ENCODE peak calls at places on chromosomes 13 and 19, in six cellular contexts. One of them, this sample, is unnamed.

GRCh38 chr19:18282021-18282787 is 782 bp upstream of the JUND start:
- DNase-seq in GM23338: no peak
- DNase-seq in testis: no peak
- DNase-seq in uterus: no peak
- DNase-seq in right atrium auricular region: peak; percentile 82
- DNase-seq in esophagus squamous epithelium: peak; percentile 78
- DNase-seq in this sample: no peak

GRCh38 chr13:51733656-51734334 is 70.2 kb downstream of the DHRS12 start:
- DNase-seq in GM23338: peak; percentile 12
- DNase-seq in testis: peak; percentile 34
- DNase-seq in uterus: no peak
- DNase-seq in right atrium auricular region: no peak
- DNase-seq in esophagus squamous epithelium: no peak
- DNase-seq in this sample: no peak

GRCh38 chr13:113176292-113176691 is 17.8 kb downstream of the PROZ start:
- DNase-seq in GM23338: no peak
- DNase-seq in testis: no peak
- DNase-seq in uterus: no peak
- DNase-seq in right atrium auricular region: no peak
- DNase-seq in esophagus squamous epithelium: no peak
- DNase-seq in this sample: no peak

GRCh38 chr19:37217533-37217854 is 520 bp upstream of the ZNF383 start:
- DNase-seq in GM23338: no peak
- DNase-seq in testis: no peak
- DNase-seq in uterus: no peak
- DNase-seq in right atrium auricular region: no peak
- DNase-seq in esophagus squamous epithelium: no peak
- DNase-seq in this sample: no peak

GRCh38 chr19:47481460-47482052 is 2.5 kb downstream of the KPTN start:
- DNase-seq in GM23338: no peak
- DNase-seq in testis: no peak
- DNase-seq in uterus: no peak
- DNase-seq in right atrium auricular region: no peak
- DNase-seq in esophagus squamous epithelium: no peak
- DNase-seq in this sample: no peak

GRCh38 chr19:52070496-52070895 is 21.9 kb upstream of the ZNF432 start:
- DNase-seq in GM23338: no peak
- DNase-seq in testis: no peak
- DNase-seq in uterus: no peak
- DNase-seq in right atrium auricular region: no peak
- DNase-seq in esophagus squamous epithelium: no peak
- DNase-seq in this sample: no peak

GRCh38 chr13:110277357-110277950 is 29.5 kb downstream of the COL4A1 start:
- DNase-seq in GM23338: no peak
- DNase-seq in testis: no peak
- DNase-seq in uterus: no peak
- DNase-seq in right atrium auricular region: peak; percentile 58
- DNase-seq in esophagus squamous epithelium: no peak
- DNase-seq in this sample: no peak

GRCh38 chr19:47111682-47112165 is 1.9 kb downstream of the ZC3H4 start:
- DNase-seq in GM23338: no peak
- DNase-seq in testis: no peak
- DNase-seq in uterus: no peak
- DNase-seq in right atrium auricular region: no peak
- DNase-seq in esophagus squamous epithelium: no peak
- DNase-seq in this sample: no peak

GRCh38 chr19:29878973-29879654 is 62.9 kb upstream of the URI1 start:
- DNase-seq in GM23338: peak; percentile 50
- DNase-seq in testis: peak; percentile 66
- DNase-seq in uterus: no peak
- DNase-seq in right atrium auricular region: no peak
- DNase-seq in esophagus squamous epithelium: no peak
- DNase-seq in this sample: peak; percentile 38

GRCh38 chr19:508204-509150 is 1.2 kb downstream of the TPGS1 start:
- DNase-seq in GM23338: no peak
- DNase-seq in testis: no peak
- DNase-seq in uterus: no peak
- DNase-seq in right atrium auricular region: no peak
- DNase-seq in esophagus squamous epithelium: no peak
- DNase-seq in this sample: no peak

GRCh38 chr13:30332516-30333165 is 25.3 kb upstream of the KATNAL1 start:
- DNase-seq in GM23338: no peak
- DNase-seq in testis: no peak
- DNase-seq in uterus: peak; percentile 36
- DNase-seq in right atrium auricular region: no peak
- DNase-seq in esophagus squamous epithelium: no peak
- DNase-seq in this sample: peak; percentile 45

GRCh38 chr13:24148414-24149305 is 11.9 kb upstream of the SPATA13 start:
- DNase-seq in GM23338: peak; percentile 72
- DNase-seq in testis: no peak
- DNase-seq in uterus: no peak
- DNase-seq in right atrium auricular region: no peak
- DNase-seq in esophagus squamous epithelium: no peak
- DNase-seq in this sample: no peak

GRCh38 chr19:6501740-6502648 is at the start of gene TUBB4A:
- DNase-seq in GM23338: peak; percentile 62
- DNase-seq in testis: peak; percentile 59
- DNase-seq in uterus: no peak
- DNase-seq in right atrium auricular region: no peak
- DNase-seq in esophagus squamous epithelium: no peak
- DNase-seq in this sample: peak; percentile 85

GRCh38 chr19:49127674-49128544 is 8.6 kb downstream of the PPFIA3 start:
- DNase-seq in GM23338: peak; percentile 99
- DNase-seq in testis: peak; percentile 96
- DNase-seq in uterus: peak; percentile 95
- DNase-seq in right atrium auricular region: peak; percentile 95
- DNase-seq in esophagus squamous epithelium: peak; percentile 70
- DNase-seq in this sample: peak; percentile 100
- TF ChIP-seq CTCF in GM23338: no peak
- TF ChIP-seq CTCF in testis: no peak
- TF ChIP-seq CTCF in uterus: peak; percentile 21
- TF ChIP-seq CTCF in right atrium auricular region: no peak
- TF ChIP-seq CTCF in esophagus squamous epithelium: peak; percentile 45
- TF ChIP-seq CTCF in this sample: peak; percentile 10

DNA sequence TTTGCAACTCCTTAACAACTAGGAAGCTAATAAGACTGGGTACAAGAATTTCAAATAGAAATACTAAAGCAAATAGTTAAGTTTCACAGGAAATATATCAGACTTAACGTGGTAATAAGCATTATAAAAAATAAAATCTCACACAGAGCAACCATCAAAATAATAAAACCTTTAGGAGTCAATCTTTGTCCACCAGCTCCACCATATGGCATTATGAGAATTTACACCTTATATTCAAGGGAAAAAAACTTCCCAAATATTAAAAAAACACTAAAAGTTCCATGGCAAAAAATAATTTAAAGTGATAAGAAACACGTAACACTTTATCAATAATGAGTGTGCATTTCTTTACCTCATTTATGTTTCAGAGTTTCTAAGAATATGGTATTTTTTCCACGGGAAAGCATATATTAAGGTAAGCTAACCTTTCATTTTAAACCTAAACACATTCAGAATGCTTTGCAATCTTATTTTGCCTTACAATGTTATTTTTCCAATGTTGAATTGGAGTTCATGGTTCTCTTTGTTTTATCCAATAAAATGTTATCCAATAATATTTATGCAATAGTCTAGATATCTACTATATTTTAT is 423.2 kb upstream of the SGCG start:
- DNase-seq in GM23338: peak; percentile 24
- DNase-seq in testis: no peak
- DNase-seq in uterus: no peak
- DNase-seq in right atrium auricular region: no peak
- DNase-seq in esophagus squamous epithelium: no peak
- DNase-seq in this sample: no peak
- TF ChIP-seq CTCF in GM23338: peak; percentile 71
- TF ChIP-seq CTCF in testis: no peak
- TF ChIP-seq CTCF in uterus: peak; percentile 56
- TF ChIP-seq CTCF in right atrium auricular region: peak; percentile 30
- TF ChIP-seq CTCF in esophagus squamous epithelium: peak; percentile 45
- TF ChIP-seq CTCF in this sample: no peak

GRCh38 chr13:103039183-103039582 is 27.0 kb downstream of the SLC10A2 start:
- DNase-seq in GM23338: peak; percentile 2
- DNase-seq in testis: no peak
- DNase-seq in uterus: no peak
- DNase-seq in right atrium auricular region: no peak
- DNase-seq in esophagus squamous epithelium: no peak
- DNase-seq in this sample: no peak

GRCh38 chr13:103031332-103031873 is 34.8 kb downstream of the SLC10A2 start:
- DNase-seq in GM23338: no peak
- DNase-seq in testis: no peak
- DNase-seq in uterus: no peak
- DNase-seq in right atrium auricular region: no peak
- DNase-seq in esophagus squamous epithelium: no peak
- DNase-seq in this sample: peak; percentile 70

GRCh38 chr13:103040006-103040405 is 26.2 kb downstream of the SLC10A2 start:
- DNase-seq in GM23338: no peak
- DNase-seq in testis: no peak
- DNase-seq in uterus: no peak
- DNase-seq in right atrium auricular region: no peak
- DNase-seq in esophagus squamous epithelium: no peak
- DNase-seq in this sample: no peak

GRCh38 chr13:103033999-103034398 is 32.2 kb downstream of the SLC10A2 start:
- DNase-seq in GM23338: no peak
- DNase-seq in testis: no peak
- DNase-seq in uterus: no peak
- DNase-seq in right atrium auricular region: no peak
- DNase-seq in esophagus squamous epithelium: no peak
- DNase-seq in this sample: peak; percentile 6

GRCh38 chr13:103036268-103036667 is 29.9 kb downstream of the SLC10A2 start:
- DNase-seq in GM23338: no peak
- DNase-seq in testis: no peak
- DNase-seq in uterus: no peak
- DNase-seq in right atrium auricular region: no peak
- DNase-seq in esophagus squamous epithelium: no peak
- DNase-seq in this sample: no peak
- TF ChIP-seq CTCF in GM23338: no peak
- TF ChIP-seq CTCF in testis: no peak
- TF ChIP-seq CTCF in uterus: no peak
- TF ChIP-seq CTCF in right atrium auricular region: no peak
- TF ChIP-seq CTCF in esophagus squamous epithelium: no peak
- TF ChIP-seq CTCF in this sample: no peak

GRCh38 chr19:33225458-33225925 is at the start of gene SLC7A10:
- DNase-seq in GM23338: peak; percentile 55
- DNase-seq in testis: no peak
- DNase-seq in uterus: no peak
- DNase-seq in right atrium auricular region: no peak
- DNase-seq in esophagus squamous epithelium: no peak
- DNase-seq in this sample: no peak
- TF ChIP-seq CTCF in GM23338: no peak
- TF ChIP-seq CTCF in testis: no peak
- TF ChIP-seq CTCF in uterus: no peak
- TF ChIP-seq CTCF in right atrium auricular region: no peak
- TF ChIP-seq CTCF in esophagus squamous epithelium: no peak
- TF ChIP-seq CTCF in this sample: no peak

GRCh38 chr19:9862897-9863296 is 27.8 kb downstream of the PIN1 start:
- DNase-seq in GM23338: no peak
- DNase-seq in testis: no peak
- DNase-seq in uterus: no peak
- DNase-seq in right atrium auricular region: no peak
- DNase-seq in esophagus squamous epithelium: no peak
- DNase-seq in this sample: no peak
- TF ChIP-seq CTCF in GM23338: no peak
- TF ChIP-seq CTCF in testis: no peak
- TF ChIP-seq CTCF in uterus: no peak
- TF ChIP-seq CTCF in right atrium auricular region: no peak
- TF ChIP-seq CTCF in esophagus squamous epithelium: no peak
- TF ChIP-seq CTCF in this sample: no peak

GRCh38 chr19:57395710-57396109 is 6.1 kb downstream of the ZNF548 start:
- DNase-seq in GM23338: no peak
- DNase-seq in testis: no peak
- DNase-seq in uterus: no peak
- DNase-seq in right atrium auricular region: no peak
- DNase-seq in esophagus squamous epithelium: no peak
- DNase-seq in this sample: no peak

GRCh38 chr19:57389194-57389729 is 392 bp upstream of the ZNF548 start:
- DNase-seq in GM23338: peak; percentile 2
- DNase-seq in testis: no peak
- DNase-seq in uterus: no peak
- DNase-seq in right atrium auricular region: no peak
- DNase-seq in esophagus squamous epithelium: no peak
- DNase-seq in this sample: no peak

DNA sequence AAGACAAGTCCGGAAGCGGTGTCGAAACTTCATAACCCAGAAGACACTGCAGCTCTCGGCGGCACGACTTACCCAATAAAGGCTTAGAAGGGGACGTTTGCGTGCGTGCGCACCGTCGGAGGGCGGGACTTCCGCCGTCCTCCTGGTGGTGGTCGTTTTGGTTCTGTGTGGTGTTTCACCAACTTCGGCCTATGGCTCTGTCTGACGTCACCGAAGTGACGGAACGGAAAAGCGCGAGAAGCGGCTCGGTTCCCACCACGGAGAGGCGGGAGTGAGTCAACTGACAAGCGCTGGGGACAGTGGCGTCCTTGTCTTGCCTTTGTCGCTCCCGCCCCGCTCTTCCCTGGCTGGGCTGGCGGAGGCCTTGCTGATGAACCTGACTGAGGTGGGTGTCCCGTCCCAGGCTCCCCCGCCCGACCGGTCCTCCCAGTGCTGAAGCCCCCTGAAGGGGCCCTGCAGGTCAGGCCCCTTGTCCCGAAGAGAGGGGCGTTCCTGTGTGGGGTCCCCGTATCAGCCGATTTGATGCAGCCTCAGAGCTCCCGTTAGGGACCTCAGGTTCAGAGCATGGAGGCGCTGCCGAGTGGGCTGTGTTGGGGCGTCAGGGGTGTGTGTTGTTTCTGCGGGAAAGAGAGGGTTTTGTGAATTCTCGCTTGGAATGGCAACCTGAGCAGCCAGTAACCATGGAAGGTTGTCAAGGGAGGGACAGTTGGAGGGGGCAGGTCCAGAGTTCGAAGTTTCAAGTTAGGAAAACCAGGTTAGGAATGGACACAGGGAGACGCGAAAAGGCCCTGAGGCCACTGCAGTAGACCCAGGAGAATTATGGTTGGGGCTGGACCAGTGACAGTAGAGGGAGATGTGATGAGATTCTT is at the start of gene ZNF548:
- DNase-seq in GM23338: peak; percentile 99
- DNase-seq in testis: peak; percentile 99
- DNase-seq in uterus: peak; percentile 96
- DNase-seq in right atrium auricular region: peak; percentile 99
- DNase-seq in esophagus squamous epithelium: peak; percentile 93
- DNase-seq in this sample: peak; percentile 91
- TF ChIP-seq CTCF in GM23338: no peak
- TF ChIP-seq CTCF in testis: peak; percentile 10
- TF ChIP-seq CTCF in uterus: peak; percentile 20
- TF ChIP-seq CTCF in right atrium auricular region: no peak
- TF ChIP-seq CTCF in esophagus squamous epithelium: peak; percentile 42
- TF ChIP-seq CTCF in this sample: no peak

This sample was measured in GM13977.